ENCODE peak calls at places on chromosomes 2 and 18, in five cellular contexts. A is uterus; H is CD8-positive, alpha-beta T cell; R is left lung; K is OCI-LY7. C is an unnamed sample. For H3K9me3, the result is how much of the 10 kb centered on the place peaks cover.

GRCh38 chr2:234375481-234375880 is 121.4 kb downstream of the ARL4C start:
- DNase-seq in R (no peak), K (no peak), A (no peak), H (no peak), C (no peak)

GRCh38 chr2:161078211-161078539 is 82.1 kb upstream of the TANK start:
- DNase-seq in K (no peak), R (no peak), H (no peak), A (no peak), C (no peak)

GRCh38 chr2:109009920-109010610 is 21.0 kb upstream of the EDAR start:
- DNase-seq in K (no peak), A (no peak), H (no peak), R (no peak), C (no peak)

GRCh38 chr18:56702946-56703345 is 51.8 kb downstream of the WDR7 start:
- DNase-seq in R (no peak), A (no peak), H (no peak), K (peak), C (no peak)

GRCh38 chr18:25737710-25738251 is 352.6 kb downstream of the SS18 start:
- DNase-seq in H (no peak), K (no peak), R (no peak), A (no peak), C (no peak)

GRCh38 chr2:54899576-54900200 is 150.6 kb downstream of the RTN4 start:
- DNase-seq in R (no peak), K (no peak), A (no peak), H (no peak), C (no peak)

GRCh38 chr2:70440621-70441020 is 113.0 kb downstream of the TGFA start:
- DNase-seq in H (no peak), A (no peak), R (no peak), K (no peak), C (no peak)

GRCh38 chr18:46916551-46917107 is 678 bp downstream of the PIAS2 start:
- DNase-seq in R (peak), K (peak), H (peak), A (no peak), C (no peak)

GRCh38 chr2:136905779-136906178 is 140.4 kb downstream of the THSD7B start:
- DNase-seq in H (no peak), R (no peak), K (no peak), A (no peak), C (no peak)

GRCh38 chr2:109242654-109243331 is 113.8 kb downstream of the SH3RF3 start:
- DNase-seq in R (no peak), H (no peak), K (no peak), A (peak), C (no peak)

GRCh38 chr2:229873123-229873581 is 48.7 kb downstream of the TRIP12 start:
- DNase-seq in H (no peak), A (no peak), K (no peak), R (no peak), C (no peak)

GRCh38 chr2:197804049-197804757 is at the start of gene PLCL1:
- DNase-seq in A (peak), H (peak), K (peak), R (peak), C (no peak)

GRCh38 chr2:54813584-54813983 is 90.1 kb downstream of the EML6 start:
- DNase-seq in A (no peak), K (no peak), R (no peak), H (no peak), C (no peak)

GRCh38 chr2:98598781-98599428 is 9.4 kb downstream of the COA5 start:
- DNase-seq in R (no peak), K (no peak), H (no peak), A (no peak), C (no peak)

GRCh38 chr2:121686218-121686617 is 37.0 kb upstream of the CLASP1 start:
- DNase-seq in R (no peak), K (no peak), H (no peak), A (no peak), C (no peak)

GRCh38 chr2:38446418-38446817 is 69.3 kb upstream of the ATL2 start:
- DNase-seq in R (no peak), K (no peak), H (no peak), A (no peak), C (no peak)

GRCh38 chr2:42846932-42847595 is 54.7 kb upstream of the HAAO start:
- DNase-seq in A (peak), K (no peak), H (no peak), R (no peak), C (no peak)

GRCh38 chr2:143937563-143938346 is 582.2 kb downstream of the ZEB2 start:
- DNase-seq in K (no peak), R (no peak), H (no peak), A (no peak), C (no peak)

GRCh38 chr2:64157792-64158191 is 13.6 kb upstream of the PELI1 start:
- DNase-seq in K (no peak), R (no peak), A (no peak), H (no peak), C (no peak)

GRCh38 chr2:217939629-217940245 is 63.1 kb downstream of the TNS1 start:
- DNase-seq in R (peak), H (no peak), A (no peak), K (no peak), C (no peak)
- H3K27ac ChIP-seq in R (peak), H (no peak), A (peak), K (no peak), C (no peak)

DNA sequence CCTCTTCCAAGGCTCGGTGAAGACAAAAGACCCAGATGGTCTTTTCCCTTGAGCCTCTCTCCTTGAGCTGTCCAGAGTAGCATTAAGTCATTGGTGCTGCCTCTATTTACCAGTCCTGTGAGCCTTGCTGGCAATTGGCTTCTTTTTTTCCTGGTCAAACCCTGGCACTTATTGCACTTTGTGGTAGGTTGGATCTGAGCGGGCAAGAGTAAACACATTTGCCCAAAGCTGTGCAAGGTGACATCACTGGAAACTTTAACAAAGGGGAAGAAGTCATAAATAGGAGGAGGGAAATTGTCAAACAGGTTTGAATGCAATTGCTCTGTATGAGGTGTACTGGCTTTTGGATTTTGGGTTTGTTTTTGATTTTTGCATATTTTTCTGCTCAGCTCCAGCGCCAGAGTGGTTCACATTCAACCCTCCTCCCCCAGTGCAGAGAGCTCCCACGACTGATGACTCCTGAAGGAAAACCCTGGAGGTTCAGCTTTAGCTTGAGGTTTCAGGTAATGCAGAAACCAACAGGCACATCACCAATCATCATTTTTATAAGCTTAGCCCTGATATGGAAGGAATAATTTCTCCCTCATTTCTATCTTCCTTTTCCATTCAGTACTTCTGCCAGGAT is 8.3 kb downstream of the KCNE4 start:
- DNase-seq in K (no peak), H (no peak), A (no peak), R (no peak), C (no peak)
- H3K4me3 ChIP-seq in K (no peak), H (no peak), A (no peak), R (no peak), C (no peak)

DNA sequence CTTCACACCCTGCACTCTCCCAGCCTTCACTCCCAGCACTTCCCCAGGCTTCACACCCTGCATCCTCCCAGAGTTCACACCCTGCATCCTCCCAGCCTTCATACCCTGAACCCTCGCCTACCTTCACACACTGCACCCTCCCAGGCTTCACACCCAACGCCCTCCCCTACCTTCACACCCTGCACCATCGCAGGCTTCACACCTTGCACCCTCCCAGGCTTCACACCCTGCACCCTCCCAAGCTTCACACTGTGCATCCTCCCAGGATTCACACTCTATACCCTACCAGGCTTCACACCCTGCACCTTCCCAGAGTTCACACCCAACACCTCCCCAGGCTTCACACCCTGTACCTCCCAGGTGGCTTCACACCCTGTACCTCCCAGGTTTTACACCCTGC is 448.7 kb upstream of the MYT1L start:
- DNase-seq in H (no peak), A (no peak), R (no peak), K (no peak), C (no peak)
- H3K9me3 ChIP-seq in H (under half), A (under half), R (under half), K (under half), C (under half)

DNA sequence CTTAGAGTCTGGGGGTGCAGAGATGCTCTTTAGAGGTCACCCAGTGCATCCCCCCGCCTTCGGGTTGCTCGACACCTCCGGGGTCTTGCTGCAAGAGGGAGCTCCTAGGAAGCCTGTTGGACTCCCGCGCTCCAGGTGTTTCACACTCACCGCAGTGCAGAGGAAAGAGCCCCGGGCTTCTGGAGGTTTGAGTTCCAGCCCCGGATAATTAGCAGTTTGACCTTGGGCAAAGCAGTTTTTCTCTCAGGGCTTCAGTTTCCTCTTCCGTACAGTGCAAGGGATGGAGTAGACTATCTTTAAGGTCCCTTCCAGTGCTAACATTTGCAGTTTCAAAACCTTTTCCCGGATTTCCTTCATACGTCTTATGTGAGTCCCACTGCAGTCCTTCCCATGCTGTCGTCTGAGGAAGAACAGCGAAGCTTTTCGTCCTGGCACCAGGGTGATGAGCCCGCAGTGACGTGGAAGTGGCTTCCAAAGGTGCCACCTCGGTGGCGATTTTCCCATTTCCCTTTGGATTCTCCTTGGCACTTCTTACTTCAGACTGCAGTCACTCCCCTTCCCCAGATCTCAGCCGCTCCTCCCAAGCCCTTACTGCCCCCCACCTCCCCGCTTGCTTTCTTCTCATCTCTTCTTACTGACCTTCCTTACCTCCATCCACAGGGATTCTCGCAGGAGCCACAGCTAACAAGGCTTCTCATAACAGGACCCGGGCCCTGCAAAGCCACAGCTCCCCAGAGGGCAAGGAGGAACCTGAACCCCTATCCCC is 585 bp downstream of the PNKD start:
- DNase-seq in R (no peak), H (no peak), A (no peak), K (peak), C (no peak)
- H3K27ac ChIP-seq in R (peak), H (peak), A (peak), K (peak), C (no peak)

C was measured in iPS DF 6.9.